ENCODE peak calls at places on chromosomes 16 and 17, in eight cellular contexts. Q is tibial artery, T is cardiac fibroblast, A is left ventricle myocardium inferior, O is A549, C is RWPE1, U is heart right ventricle, D is NB4. S is an unnamed sample.
A peak's percentile ranks its signal among the peaks of the same experiment; 100 is the strongest.

GRCh38 chr16:72371307-72372081 is 199.5 kb upstream of the PMFBP1 start:
- DNase-seq in Q (no peak), T (peak; percentile 29), A (no peak), O (no peak), C (peak; percentile 42), U (no peak), D (no peak), S (no peak)

GRCh38 chr16:75196826-75197225 is 10.1 kb downstream of the CTRB2 start:
- DNase-seq in Q (peak; percentile 46), T (no peak), A (no peak), O (no peak), C (no peak), U (no peak), D (no peak), S (no peak)

GRCh38 chr17:16463341-16464000 is 28.5 kb downstream of the LRRC75A start:
- DNase-seq in Q (no peak), T (peak; percentile 74), A (peak; percentile 63), O (no peak), C (peak; percentile 56), U (peak; percentile 62), D (no peak), S (no peak)

GRCh38 chr17:67830440-67830839 is 5.1 kb downstream of the BPTF start:
- DNase-seq in Q (no peak), T (peak; percentile 39), A (no peak), O (no peak), C (no peak), U (no peak), D (no peak), S (no peak)

GRCh38 chr17:50100921-50101345 is 5.8 kb downstream of the PDK2 start:
- DNase-seq in Q (no peak), T (no peak), A (no peak), O (no peak), C (no peak), U (no peak), D (no peak), S (no peak)

GRCh38 chr16:53913082-53913870 is 209.3 kb downstream of the FTO start:
- DNase-seq in Q (no peak), T (peak; percentile 95), A (no peak), O (no peak), C (peak; percentile 62), U (peak; percentile 59), D (no peak), S (peak; percentile 32)

GRCh38 chr16:89525146-89525913 is 17.1 kb downstream of the SPG7 start:
- DNase-seq in Q (no peak), T (no peak), A (peak; percentile 54), O (no peak), C (no peak), U (peak; percentile 54), D (no peak), S (no peak)

GRCh38 chr17:9322298-9322697 is 253.3 kb downstream of the STX8 start:
- DNase-seq in Q (no peak), T (no peak), A (no peak), O (no peak), C (no peak), U (no peak), D (peak; percentile 20), S (no peak)

GRCh38 chr16:67104061-67104460 is 5.7 kb upstream of the PHAF1 start:
- DNase-seq in Q (peak; percentile 32), T (peak; percentile 49), A (no peak), O (no peak), C (no peak), U (peak; percentile 29), D (peak; percentile 39), S (no peak)

GRCh38 chr17:48484850-48485249 is 46.0 kb downstream of the HOXB1 start:
- DNase-seq in Q (no peak), T (no peak), A (no peak), O (no peak), C (no peak), U (no peak), D (peak; percentile 42), S (no peak)

GRCh38 chr17:81392909-81393654 is 2.2 kb upstream of the BAHCC1 start:
- DNase-seq in Q (no peak), T (peak; percentile 36), A (peak; percentile 48), O (peak; percentile 39), C (no peak), U (no peak), D (peak; percentile 52), S (no peak)

GRCh38 chr16:52629296-52629695 is 82.4 kb upstream of the TOX3 start:
- DNase-seq in Q (no peak), T (no peak), A (no peak), O (no peak), C (peak; percentile 28), U (no peak), D (no peak), S (no peak)

GRCh38 chr16:66490774-66491715 is 58.9 kb downstream of the TK2 start:
- DNase-seq in Q (peak; percentile 62), T (no peak), A (no peak), O (no peak), C (no peak), U (no peak), D (no peak), S (no peak)

GRCh38 chr17:14301761-14302401 is 1.0 kb downstream of the HS3ST3B1 start:
- DNase-seq in Q (no peak), T (peak; percentile 51), A (peak; percentile 33), O (no peak), C (no peak), U (no peak), D (peak; percentile 69), S (no peak)

GRCh38 chr17:36135465-36135864 is 31.8 kb downstream of the CCL4 start:
- DNase-seq in Q (no peak), T (no peak), A (no peak), O (no peak), C (no peak), U (no peak), D (peak; percentile 39), S (no peak)

GRCh38 chr16:63789603-63790002 is 1332.3 kb downstream of the CDH11 start:
- DNase-seq in Q (no peak), T (peak; percentile 19), A (no peak), O (no peak), C (no peak), U (no peak), D (peak; percentile 29), S (no peak)
- TF ChIP-seq CTCF in Q (no peak), T (peak; percentile 16), A (no peak), O (no peak), C (no peak), U (no peak), D (peak; percentile 20), S (no peak)

GRCh38 chr17:73696251-73696650 is 52.0 kb upstream of the SDK2 start:
- DNase-seq in Q (no peak), T (no peak), A (no peak), O (no peak), C (no peak), U (no peak), D (no peak), S (no peak)

GRCh38 chr17:73694491-73694890 is 50.2 kb upstream of the SDK2 start:
- DNase-seq in Q (no peak), T (no peak), A (no peak), O (no peak), C (no peak), U (no peak), D (no peak), S (no peak)

GRCh38 chr17:73695035-73695738 is 50.9 kb upstream of the SDK2 start:
- DNase-seq in Q (no peak), T (no peak), A (no peak), O (no peak), C (no peak), U (no peak), D (peak; percentile 44), S (no peak)

GRCh38 chr17:73698966-73699365 is 54.7 kb upstream of the SDK2 start:
- DNase-seq in Q (no peak), T (no peak), A (no peak), O (no peak), C (no peak), U (no peak), D (no peak), S (no peak)

GRCh38 chr17:73697872-73698271 is 53.6 kb upstream of the SDK2 start:
- DNase-seq in Q (no peak), T (no peak), A (no peak), O (no peak), C (no peak), U (no peak), D (no peak), S (no peak)
- TF ChIP-seq CTCF in Q (no peak), T (no peak), A (no peak), O (no peak), C (no peak), U (no peak), D (no peak), S (no peak)

DNA sequence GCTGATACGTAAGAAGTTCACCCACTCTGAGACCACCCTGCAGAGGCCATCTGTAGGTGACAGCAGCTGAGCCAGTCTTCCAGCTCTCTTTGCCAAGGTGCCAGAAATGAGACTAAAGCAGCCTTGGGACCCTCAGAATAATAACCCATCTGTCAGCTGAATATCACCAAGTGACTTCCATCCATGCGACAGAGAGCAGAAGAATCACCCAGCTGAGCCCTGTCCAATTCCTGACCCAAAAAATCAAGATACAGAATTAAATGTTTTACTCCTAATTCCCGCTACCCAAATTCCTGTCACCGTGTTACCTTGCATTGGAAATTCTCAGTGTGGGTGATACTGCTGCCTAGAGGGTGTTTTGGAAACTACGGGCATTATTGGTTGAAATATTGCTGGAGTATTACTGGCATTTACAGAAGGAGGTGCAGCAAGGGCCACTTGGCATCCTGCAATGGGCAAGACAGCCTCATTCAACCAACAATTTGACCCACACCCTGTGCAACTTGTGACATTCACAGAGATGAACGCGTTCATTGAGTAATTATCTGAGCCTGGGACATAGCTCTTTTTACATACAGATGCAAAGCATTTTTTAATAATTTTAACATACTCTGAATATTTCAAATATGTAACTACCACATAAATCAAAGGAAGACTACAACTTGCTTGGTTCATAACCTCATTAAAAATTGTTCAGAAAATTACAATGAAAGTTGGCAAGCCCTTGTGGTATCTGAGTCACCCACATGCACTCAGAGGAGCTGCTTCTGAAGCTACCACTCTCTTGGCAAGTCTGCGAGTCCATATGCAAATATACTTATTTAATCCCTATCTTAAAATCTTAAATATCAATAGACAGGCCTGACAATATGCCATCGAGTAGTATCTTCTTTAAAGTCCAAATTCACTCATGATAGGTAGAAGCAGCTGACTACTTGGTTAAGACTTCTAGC is 126.6 kb downstream of the C16orf95 start:
- DNase-seq in Q (no peak), T (no peak), A (no peak), O (no peak), C (no peak), U (no peak), D (no peak), S (no peak)
- TF ChIP-seq CTCF in Q (no peak), T (peak; percentile 27), A (no peak), O (no peak), C (no peak), U (no peak), D (no peak), S (no peak)

DNA sequence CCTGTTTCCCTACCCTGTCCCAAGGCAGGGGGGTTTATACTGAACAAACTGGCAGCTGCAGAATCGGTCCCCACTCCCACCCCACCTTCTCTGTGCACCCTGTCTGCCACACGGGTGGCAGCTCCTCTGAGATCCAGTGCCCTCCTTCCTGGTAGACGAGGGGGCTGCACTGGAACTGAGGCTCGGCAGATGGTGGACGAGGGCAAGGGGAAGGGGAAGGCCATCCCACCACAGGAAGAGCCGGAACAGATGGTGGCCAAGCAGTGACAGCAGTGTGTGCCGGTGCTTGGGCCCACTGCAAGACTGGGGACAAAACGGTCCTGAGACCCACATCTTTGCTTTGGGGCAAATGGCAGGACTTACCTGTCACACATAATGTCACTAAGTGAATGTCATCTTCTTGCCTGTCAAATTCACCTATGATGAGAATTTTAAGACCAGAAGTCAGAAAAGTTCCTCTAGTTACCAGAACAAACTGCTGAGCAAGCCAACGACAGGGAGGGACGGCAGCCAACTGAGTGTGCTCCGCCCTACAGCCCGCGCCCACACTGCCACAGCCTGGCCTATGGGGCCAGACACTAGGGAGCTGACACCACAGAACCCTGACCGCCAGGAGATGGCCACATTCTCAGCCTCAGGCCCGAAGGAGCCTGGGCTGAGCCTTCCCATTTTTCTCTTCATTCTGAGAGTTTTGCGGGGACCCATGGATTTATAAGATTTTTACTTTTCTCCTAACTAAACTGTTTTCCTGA is 14.4 kb downstream of the NTAN1 start:
- DNase-seq in Q (peak; percentile 92), T (peak; percentile 81), A (peak; percentile 81), O (no peak), C (peak; percentile 17), U (peak; percentile 75), D (no peak), S (no peak)
- TF ChIP-seq CTCF in Q (peak; percentile 32), T (peak; percentile 4), A (peak; percentile 40), O (no peak), C (no peak), U (no peak), D (no peak), S (no peak)

S was measured in omental fat pad.